ENCODE peak calls at places on chromosomes 4 and X, in four cellular contexts. V is breast epithelium, R is HepG2, C is stomach. K is an unnamed sample.

GRCh38 chr4:4462970-4463369 is 76.1 kb downstream of the NSG1 start:
- DNase-seq in V (no peak), R (peak), C (no peak), K (no peak)

GRCh38 chr4:8707045-8707781 is 114.6 kb downstream of the CPZ start:
- DNase-seq in V (no peak), R (no peak), C (no peak), K (no peak)

GRCh38 chrX:20531667-20532066 is 265.0 kb upstream of the RPS6KA3 start:
- DNase-seq in V (no peak), R (no peak), C (no peak), K (no peak)

GRCh38 chrX:120823554-120823953 is 52.1 kb downstream of the CT47B1 start:
- DNase-seq in V (no peak), R (no peak), C (no peak), K (no peak)

GRCh38 chr4:22287626-22288025 is 228.2 kb downstream of the ADGRA3 start:
- DNase-seq in V (no peak), R (no peak), C (no peak), K (no peak)

GRCh38 chr4:6573986-6574746 is 823 bp upstream of the MAN2B2 start:
- DNase-seq in V (no peak), R (no peak), C (no peak), K (no peak)

GRCh38 chr4:78876568-78877320 is 62.5 kb downstream of the PAQR3 start:
- DNase-seq in V (no peak), R (no peak), C (no peak), K (no peak)

GRCh38 chrX:122591546-122591945 is 592.5 kb upstream of the GRIA3 start:
- DNase-seq in V (no peak), R (no peak), C (no peak), K (no peak)

GRCh38 chrX:22389544-22390243 is 117.0 kb downstream of the CBLL2 start:
- DNase-seq in V (no peak), R (no peak), C (no peak), K (no peak)

GRCh38 chr4:151865744-151866143 is 104.9 kb upstream of the GATB start:
- DNase-seq in V (no peak), R (no peak), C (no peak), K (no peak)

GRCh38 chr4:146654976-146655761 is 16.5 kb downstream of the POU4F2 start:
- DNase-seq in V (no peak), R (no peak), C (no peak), K (no peak)

GRCh38 chr4:476501-476900 is 22.5 kb downstream of the ZNF721 start:
- DNase-seq in V (no peak), R (no peak), C (no peak), K (no peak)

GRCh38 chrX:121146059-121146628 is 98.7 kb downstream of the GLUD2 start:
- DNase-seq in V (no peak), R (no peak), C (no peak), K (no peak)

GRCh38 chrX:2712428-2712827 is 21.3 kb downstream of the CD99 start:
- DNase-seq in V (no peak), R (no peak), C (no peak), K (no peak)

GRCh38 chr4:26298198-26298950 is 22.4 kb upstream of the RBPJ start:
- DNase-seq in V (no peak), R (no peak), C (no peak), K (no peak)

GRCh38 chr4:161581262-161581661 is 582.5 kb downstream of the FSTL5 start:
- DNase-seq in V (no peak), R (no peak), C (no peak), K (no peak)

GRCh38 chrX:40380649-40381488 is 199.9 kb upstream of the ATP6AP2 start:
- DNase-seq in V (no peak), R (no peak), C (no peak), K (no peak)

GRCh38 chr4:6999172-7000086 is 43.7 kb upstream of the TADA2B start:
- DNase-seq in V (no peak), R (no peak), C (no peak), K (no peak)

GRCh38 chrX:24153175-24153795 is 3.8 kb downstream of the ZFX start:
- DNase-seq in V (no peak), R (no peak), C (no peak), K (no peak)

GRCh38 chr4:83083925-83084475 is 30.5 kb downstream of the PLAC8 start:
- DNase-seq in V (no peak), R (no peak), C (no peak), K (no peak)

GRCh38 chr4:27643101-27643500 is 782.5 kb downstream of the STIM2 start:
- DNase-seq in V (no peak), R (no peak), C (no peak), K (no peak)

GRCh38 chr4:139050436-139050835 is 34.9 kb downstream of the NOCT start:
- DNase-seq in V (no peak), R (no peak), C (no peak), K (no peak)

GRCh38 chr4:189084671-189085070 is 856.0 kb upstream of the FRG1 start:
- DNase-seq in V (no peak), R (no peak), C (no peak), K (no peak)

GRCh38 chr4:170868191-170868590 is 778.4 kb upstream of the AADAT start:
- DNase-seq in V (no peak), R (no peak), C (no peak), K (no peak)

GRCh38 chr4:164134388-164134787 is 619.5 kb upstream of the SMIM31 start:
- DNase-seq in V (no peak), R (no peak), C (no peak), K (no peak)

GRCh38 chr4:128663325-128663724 is 146.2 kb upstream of the JADE1 start:
- DNase-seq in V (no peak), R (no peak), C (peak), K (no peak)

GRCh38 chrX:30935985-30936384 is 46.9 kb upstream of the TAB3 start:
- DNase-seq in V (peak), R (peak), C (peak), K (no peak)

GRCh38 chr4:169225058-169225751 is 45.6 kb downstream of the SH3RF1 start:
- DNase-seq in V (no peak), R (no peak), C (no peak), K (no peak)

GRCh38 chr4:721261-722171 is 15.9 kb downstream of the PCGF3 start:
- DNase-seq in V (no peak), R (no peak), C (no peak), K (no peak)

GRCh38 chr4:152325831-152326230 is 210.1 kb downstream of the FBXW7 start:
- DNase-seq in V (no peak), R (no peak), C (no peak), K (no peak)

GRCh38 chr4:26418107-26418506 is 72.2 kb downstream of the CCKAR start:
- DNase-seq in V (no peak), R (no peak), C (no peak), K (no peak)

GRCh38 chr4:20251796-20252655 is at the start of gene SLIT2:
- DNase-seq in V (peak), R (peak), C (peak), K (peak)

GRCh38 chr4:72109959-72110497 is 78.2 kb downstream of the NPFFR2 start:
- DNase-seq in V (no peak), R (no peak), C (no peak), K (no peak)

GRCh38 chr4:72110886-72111285 is 79.1 kb downstream of the NPFFR2 start:
- DNase-seq in V (no peak), R (no peak), C (no peak), K (no peak)

GRCh38 chr4:72109364-72109763 is 77.6 kb downstream of the NPFFR2 start:
- DNase-seq in V (no peak), R (no peak), C (no peak), K (no peak)

GRCh38 chr4:72111863-72112262 is 80.1 kb downstream of the NPFFR2 start:
- DNase-seq in V (no peak), R (no peak), C (no peak), K (no peak)

DNA sequence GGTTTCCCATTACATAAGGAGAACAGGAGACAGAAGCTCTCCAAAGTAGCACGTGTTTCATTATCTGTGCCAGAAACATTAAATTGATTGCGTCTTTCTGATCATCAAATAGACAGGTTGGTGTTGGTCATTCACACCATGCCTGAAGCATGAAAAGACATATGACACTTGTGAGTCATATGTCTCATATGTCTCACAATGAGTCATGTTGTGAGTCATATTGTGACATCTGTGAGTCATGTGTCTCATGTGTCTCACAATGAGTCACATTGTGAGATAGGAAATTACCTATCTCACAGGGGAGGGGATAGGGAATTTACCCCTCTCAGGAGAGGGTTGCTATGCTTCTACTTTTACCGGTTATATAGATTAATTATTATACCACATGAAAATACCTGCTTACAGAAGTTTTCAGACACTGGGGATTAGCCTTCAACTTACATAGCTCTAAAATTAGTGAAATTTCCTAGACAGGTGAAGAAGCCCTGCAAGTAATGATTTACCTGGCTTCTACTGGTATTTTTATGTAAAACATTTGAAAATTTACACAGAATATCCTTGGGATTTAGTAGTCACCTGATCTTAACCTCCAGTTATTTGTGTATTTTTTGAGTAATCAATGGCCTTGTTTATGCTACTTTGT is 80.8 kb downstream of the NPFFR2 start:
- DNase-seq in V (no peak), R (peak), C (no peak), K (no peak)
- TF ChIP-seq POLR2AphosphoS5 in V (no peak), R (no peak), C (peak), K (no peak)

GRCh38 chr4:121195649-121196048 is 31.5 kb upstream of the TNIP3 start:
- DNase-seq in V (no peak), R (no peak), C (no peak), K (no peak)
- TF ChIP-seq POLR2AphosphoS5 in V (no peak), R (no peak), C (no peak), K (no peak)

GRCh38 chr4:75494563-75494962 is 19.6 kb downstream of the RCHY1 start:
- DNase-seq in V (no peak), R (no peak), C (no peak), K (no peak)
- TF ChIP-seq POLR2AphosphoS5 in V (no peak), R (no peak), C (no peak), K (no peak)

GRCh38 chr4:2009651-2010233 is 968 bp upstream of the NELFA start:
- DNase-seq in V (no peak), R (peak), C (peak), K (no peak)

GRCh38 chr4:2006956-2007653 is 1.7 kb downstream of the NELFA start:
- DNase-seq in V (no peak), R (peak), C (no peak), K (no peak)

GRCh38 chr4:2007804-2008670 is 737 bp downstream of the NELFA start:
- DNase-seq in V (no peak), R (no peak), C (no peak), K (no peak)

GRCh38 chr4:2008671-2008920 is 178 bp downstream of the NELFA start:
- DNase-seq in V (no peak), R (no peak), C (no peak), K (no peak)

GRCh38 chr4:2008921-2009650 is at the start of gene NELFA:
- DNase-seq in V (peak), R (peak), C (peak), K (peak)
- TF ChIP-seq POLR2AphosphoS5 in V (peak), R (peak), C (peak), K (peak)